ENCODE peak calls at places on chromosomes 3 and 15, in six cellular contexts. O is neural progenitor cell, T is breast epithelium, S is sigmoid colon, G is upper lobe of left lung, P is HepG2. V is an unnamed sample.

GRCh38 chr3:172856766-172857742 is 106.5 kb downstream of the ECT2 start:
- DNase-seq in O (no peak), T (no peak), S (no peak), G (no peak), P (peak), V (no peak)

GRCh38 chr3:65689436-65689835 is 349.3 kb downstream of the MAGI1 start:
- DNase-seq in O (no peak), T (no peak), S (no peak), G (no peak), P (no peak), V (no peak)

GRCh38 chr15:70604671-70605070 is 158.7 kb downstream of the UACA start:
- DNase-seq in O (peak), T (no peak), S (no peak), G (peak), P (peak), V (peak)

GRCh38 chr3:114362815-114363214 is 69.0 kb downstream of the TIGIT start:
- DNase-seq in O (no peak), T (no peak), S (no peak), G (no peak), P (peak), V (peak)

GRCh38 chr3:48952510-48953118 is 34.0 kb downstream of the ARIH2 start:
- DNase-seq in O (peak), T (no peak), S (no peak), G (no peak), P (peak), V (peak)

GRCh38 chr3:186694288-186695032 is 22.7 kb upstream of the KNG1 start:
- DNase-seq in O (no peak), T (no peak), S (no peak), G (no peak), P (no peak), V (no peak)

GRCh38 chr3:156543043-156543555 is 11.8 kb downstream of the SSR3 start:
- DNase-seq in O (no peak), T (no peak), S (no peak), G (no peak), P (no peak), V (no peak)

GRCh38 chr15:35671197-35671596 is 125.2 kb upstream of the DPH6 start:
- DNase-seq in O (no peak), T (no peak), S (no peak), G (no peak), P (no peak), V (peak)

GRCh38 chr3:189961525-189962161 is 159.1 kb downstream of the P3H2 start:
- DNase-seq in O (peak), T (peak), S (peak), G (no peak), P (peak), V (peak)

GRCh38 chr15:70100495-70101331 is 3.0 kb upstream of the TLE3 start:
- DNase-seq in O (peak), T (no peak), S (peak), G (peak), P (peak), V (peak)

GRCh38 chr3:77563012-77563411 is 523.1 kb downstream of the ROBO2 start:
- DNase-seq in O (no peak), T (no peak), S (no peak), G (no peak), P (no peak), V (no peak)

GRCh38 chr3:54093849-54094248 is 28.5 kb upstream of the CACNA2D3 start:
- DNase-seq in O (no peak), T (no peak), S (no peak), G (no peak), P (no peak), V (no peak)

GRCh38 chr3:153210660-153211059 is 48.6 kb downstream of the RAP2B start:
- DNase-seq in O (peak), T (no peak), S (no peak), G (no peak), P (no peak), V (no peak)

GRCh38 chr15:74616020-74616939 is 644 bp downstream of the CLK3 start:
- DNase-seq in O (peak), T (peak), S (peak), G (peak), P (peak), V (peak)

GRCh38 chr3:122934251-122934650 is 93.3 kb downstream of the SEMA5B start:
- DNase-seq in O (no peak), T (no peak), S (no peak), G (no peak), P (no peak), V (no peak)

GRCh38 chr15:73370151-73370550 is 1.4 kb upstream of the HCN4 start:
- DNase-seq in O (peak), T (no peak), S (no peak), G (no peak), P (no peak), V (peak)

GRCh38 chr3:14921811-14922705 is 25.3 kb upstream of the NR2C2 start:
- DNase-seq in O (no peak), T (no peak), S (no peak), G (no peak), P (no peak), V (no peak)

GRCh38 chr3:146384786-146385185 is 84.6 kb downstream of the PLSCR2 start:
- DNase-seq in O (no peak), T (no peak), S (no peak), G (no peak), P (no peak), V (no peak)

GRCh38 chr15:39135989-39136388 is 444.9 kb upstream of the THBS1 start:
- DNase-seq in O (no peak), T (no peak), S (no peak), G (no peak), P (no peak), V (peak)

GRCh38 chr3:130894130-130894872 is 417 bp downstream of the ATP2C1 start:
- DNase-seq in O (peak), T (no peak), S (peak), G (peak), P (peak), V (peak)

GRCh38 chr15:76346666-76347506 is 10.3 kb downstream of the ISL2 start:
- DNase-seq in O (peak), T (no peak), S (peak), G (peak), P (no peak), V (no peak)

GRCh38 chr15:78790027-78790426 is 21.2 kb downstream of the ADAMTS7 start:
- DNase-seq in O (no peak), T (no peak), S (no peak), G (no peak), P (no peak), V (no peak)

GRCh38 chr15:39582286-39582976 is 1.6 kb downstream of the THBS1 start:
- DNase-seq in O (no peak), T (no peak), S (peak), G (peak), P (no peak), V (peak)

GRCh38 chr3:29397406-29397805 is 116.5 kb downstream of the RBMS3 start:
- DNase-seq in O (no peak), T (no peak), S (no peak), G (no peak), P (no peak), V (no peak)

GRCh38 chr3:122322095-122323075 is 2.7 kb upstream of the CSTA start:
- DNase-seq in O (no peak), T (no peak), S (no peak), G (no peak), P (no peak), V (no peak)

GRCh38 chr3:105688821-105689220 is 180.0 kb downstream of the CBLB start:
- DNase-seq in O (no peak), T (no peak), S (no peak), G (no peak), P (peak), V (peak)

GRCh38 chr3:71565976-71566375 is 17.6 kb downstream of the FOXP1 start:
- DNase-seq in O (no peak), T (no peak), S (no peak), G (no peak), P (no peak), V (no peak)
- TF ChIP-seq CTCF in O (no peak), T (no peak), S (no peak), G (no peak), P (no peak), V (no peak)

GRCh38 chr15:60840703-60841411 is 361.9 kb upstream of the ICE2 start:
- DNase-seq in O (peak), T (no peak), S (no peak), G (peak), P (no peak), V (no peak)
- H3K4me3 ChIP-seq in O (no peak), T (no peak), S (no peak), G (no peak), P (no peak), V (no peak)

DNA sequence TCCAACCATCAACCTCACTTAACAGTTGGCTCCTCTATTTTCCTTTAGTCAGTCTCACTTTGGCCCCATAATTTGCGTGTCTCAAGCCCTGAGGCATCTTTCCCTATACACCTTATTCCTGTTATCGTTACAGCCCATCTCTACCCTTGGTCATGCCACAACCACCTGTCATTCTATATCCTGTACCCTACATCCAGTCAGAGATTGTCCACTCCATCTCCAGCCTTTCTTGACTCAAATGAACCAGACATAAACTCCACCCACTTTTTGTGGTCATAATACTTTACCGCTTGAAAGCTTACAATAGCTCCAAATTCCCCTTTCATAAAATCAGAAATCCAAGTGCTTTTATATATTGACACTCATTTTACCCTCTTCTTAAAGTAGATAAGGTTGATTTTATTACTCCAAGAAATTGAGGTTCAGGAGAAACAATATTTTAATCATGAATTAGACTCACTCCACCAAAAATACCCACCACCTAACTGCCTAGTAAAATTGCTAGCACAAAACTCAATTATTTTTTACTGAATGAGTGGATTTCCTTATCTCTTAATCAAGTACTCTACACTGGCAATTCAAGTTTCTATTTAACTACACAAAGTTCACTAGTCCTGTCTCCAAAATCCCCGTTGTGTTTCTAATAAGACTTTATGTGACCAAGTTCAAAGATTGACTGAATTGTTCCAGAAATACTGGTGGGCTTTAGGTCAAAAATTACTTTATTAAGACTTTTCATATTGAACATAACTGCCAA is 9.1 kb downstream of the CCR4 start:
- DNase-seq in O (no peak), T (no peak), S (no peak), G (no peak), P (no peak), V (no peak)
- TF ChIP-seq CTCF in O (no peak), T (no peak), S (no peak), G (no peak), P (no peak), V (no peak)

DNA sequence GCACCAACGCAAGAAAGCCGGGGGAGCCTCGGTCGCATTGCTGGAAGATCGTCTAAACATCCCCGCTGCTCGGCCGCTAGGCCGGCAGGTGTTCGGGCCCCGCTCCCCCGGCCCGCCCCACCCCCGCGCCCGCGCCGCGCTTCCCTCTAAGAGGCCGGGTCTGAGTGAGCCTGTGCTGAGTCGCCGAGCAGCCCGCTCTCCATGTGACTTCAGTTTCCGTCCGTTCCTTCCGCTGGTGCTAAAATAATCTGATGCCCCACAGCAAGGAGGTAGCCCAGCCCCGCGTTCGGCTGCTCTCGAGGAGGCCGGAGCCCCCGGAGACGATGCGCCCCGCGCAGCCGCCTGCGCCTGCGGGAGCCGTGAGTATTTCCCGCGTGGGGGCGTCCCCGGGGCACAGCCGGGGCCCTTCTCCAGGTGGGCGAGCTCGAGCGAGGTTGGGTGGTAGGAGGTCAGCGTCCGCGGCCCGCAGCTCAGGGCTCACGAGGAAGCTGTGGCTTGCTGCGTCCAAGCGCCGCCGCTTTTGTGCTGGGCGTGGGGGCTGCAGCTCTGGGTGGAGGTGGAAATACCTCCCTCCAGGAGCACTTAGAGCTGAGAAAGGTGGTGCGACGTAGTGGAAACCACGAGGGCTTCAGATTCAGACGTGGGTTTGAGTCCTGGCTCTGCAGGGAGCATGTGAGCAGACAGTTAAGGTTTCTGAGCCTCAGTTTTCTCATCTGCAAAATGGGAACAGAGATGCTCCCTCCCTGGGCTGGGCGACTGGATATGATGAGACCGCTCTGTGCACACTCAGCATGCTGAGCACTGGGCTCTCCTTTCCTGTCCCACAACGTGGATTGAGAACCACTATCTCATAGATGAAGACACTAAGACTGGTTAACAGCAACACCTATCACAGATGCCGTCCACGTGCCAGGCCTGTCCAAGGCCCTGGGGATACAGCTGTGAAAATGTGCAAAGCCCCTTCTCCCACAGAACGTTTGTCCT is at the start of gene NRROS:
- DNase-seq in O (peak), T (no peak), S (peak), G (peak), P (no peak), V (peak)
- H3K4me3 ChIP-seq in O (peak), T (peak), S (peak), G (peak), P (peak), V (peak)

DNA sequence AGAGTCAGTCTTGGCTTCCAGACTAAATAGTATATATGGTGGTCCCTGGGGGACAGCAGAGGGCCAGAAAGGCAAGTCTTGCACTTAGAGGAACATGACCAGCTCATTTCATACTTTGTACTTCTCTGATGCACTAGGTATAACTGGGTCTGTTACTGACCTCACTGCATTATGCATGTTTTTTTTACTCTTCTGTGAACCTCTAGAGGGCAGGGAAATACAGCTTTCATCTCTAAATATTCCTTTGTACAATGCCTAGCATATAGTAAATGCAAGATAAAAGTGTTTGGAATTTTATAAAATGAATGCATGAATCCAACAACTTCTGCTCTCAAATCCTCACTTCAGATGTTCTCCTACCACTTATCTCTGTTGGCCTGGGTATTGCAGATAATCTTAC is 23.4 kb upstream of the ARL14 start:
- DNase-seq in O (no peak), T (no peak), S (no peak), G (no peak), P (no peak), V (no peak)
- TF ChIP-seq CTCF in O (no peak), T (no peak), S (no peak), G (no peak), P (no peak), V (peak)

DNA sequence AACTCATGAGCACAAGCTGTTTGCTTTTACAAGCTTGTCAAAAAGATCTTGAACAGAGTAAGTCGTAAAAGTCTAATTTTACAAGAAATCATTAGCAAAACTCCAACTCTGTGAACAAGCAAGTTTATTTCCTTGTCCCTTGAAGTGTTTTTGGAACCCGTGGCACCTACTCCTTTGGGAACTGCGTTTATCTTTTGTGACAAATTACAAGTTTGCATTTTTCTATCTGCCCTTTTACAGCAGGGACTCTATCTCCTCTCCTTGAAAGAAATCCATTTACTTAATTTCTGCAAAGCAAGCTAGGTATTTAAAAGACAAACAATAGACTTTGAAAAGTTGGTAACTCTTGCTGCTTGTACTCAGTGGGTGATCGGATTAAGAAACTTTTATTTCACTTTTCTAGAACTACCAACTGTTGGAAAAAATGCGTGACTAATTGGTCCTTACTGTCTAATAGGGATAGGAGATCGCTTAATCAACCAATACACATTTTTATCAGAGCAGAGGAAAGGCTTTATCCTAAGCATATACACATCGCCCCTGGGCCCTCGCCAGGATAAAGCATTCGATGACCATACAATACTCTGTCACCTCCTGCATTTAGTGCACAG is 1.9 kb downstream of the PRTG start:
- DNase-seq in O (peak), T (no peak), S (no peak), G (no peak), P (no peak), V (peak)
- H3K4me3 ChIP-seq in O (peak), T (no peak), S (peak), G (peak), P (peak), V (peak)

GRCh38 chr15:42800731-42801474 is 64.0 kb upstream of the CDAN1 start:
- DNase-seq in O (peak), T (no peak), S (no peak), G (peak), P (peak), V (no peak)
- TF ChIP-seq CTCF in O (peak), T (no peak), S (no peak), G (no peak), P (peak), V (peak)

DNA sequence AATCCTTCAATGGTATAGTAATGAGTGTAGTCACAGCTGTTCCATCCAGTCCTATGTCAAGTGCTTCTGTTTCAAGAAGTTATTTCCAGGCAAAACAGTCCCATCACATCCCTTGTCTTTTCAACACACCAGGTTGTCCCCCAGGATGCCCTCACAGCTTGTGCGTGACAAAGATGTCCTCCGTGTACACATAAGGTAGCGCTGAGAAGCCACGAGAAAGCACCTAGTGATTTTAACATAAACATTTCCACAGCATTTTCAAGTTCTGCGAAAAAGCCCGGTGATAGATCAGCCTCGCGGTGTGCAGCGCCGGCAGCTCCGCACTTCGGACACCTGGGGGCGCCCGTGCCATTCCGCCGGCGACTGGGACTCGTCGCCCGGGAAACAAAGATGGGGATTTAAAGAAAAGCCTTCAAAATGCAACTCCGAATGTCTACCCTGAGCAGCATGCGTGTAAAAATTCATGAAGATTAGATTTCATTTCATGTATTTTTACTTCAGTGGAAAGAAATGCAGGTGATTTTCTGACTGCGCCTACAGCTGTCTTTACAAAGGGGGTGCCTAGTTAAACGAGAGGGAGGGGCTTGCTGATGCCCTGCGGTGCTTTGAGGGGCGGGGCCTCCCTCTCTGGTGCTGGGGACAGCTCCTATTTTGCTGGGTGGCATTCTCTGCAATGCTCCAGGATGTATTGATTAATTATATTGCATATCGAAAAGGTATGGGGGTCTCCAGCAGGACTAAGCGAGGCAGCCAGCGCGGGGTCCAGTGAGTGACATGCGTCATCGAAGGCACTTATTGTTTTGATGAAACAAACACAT is 49.9 kb downstream of the KY start:
- DNase-seq in O (peak), T (no peak), S (no peak), G (peak), P (peak), V (peak)
- H3K4me3 ChIP-seq in O (peak), T (no peak), S (no peak), G (no peak), P (no peak), V (no peak)

DNA sequence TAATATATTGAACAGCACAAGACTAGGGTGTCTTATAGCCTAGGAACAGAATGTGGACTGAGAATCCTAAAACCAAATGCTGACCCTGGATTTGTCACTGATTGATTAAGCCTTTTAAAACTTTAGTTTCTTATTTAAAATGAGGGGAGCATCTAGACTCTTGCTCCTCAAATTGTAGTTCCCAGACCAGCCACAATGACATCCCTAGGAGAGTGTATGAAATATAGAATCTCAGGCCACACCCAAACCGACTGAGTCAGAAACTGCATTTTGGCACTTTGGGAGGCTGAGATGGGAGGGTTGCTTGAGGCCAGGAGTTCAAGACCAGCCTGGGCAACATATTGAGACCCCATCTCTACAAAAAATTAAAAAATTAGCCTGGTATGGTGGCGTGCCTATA is 287.8 kb upstream of the UMPS start:
- DNase-seq in O (no peak), T (no peak), S (no peak), G (no peak), P (no peak), V (no peak)
- TF ChIP-seq CTCF in O (no peak), T (no peak), S (no peak), G (no peak), P (no peak), V (peak)

GRCh38 chr3:33716227-33716626 is 1.8 kb downstream of the CLASP2 start:
- DNase-seq in O (no peak), T (no peak), S (no peak), G (no peak), P (no peak), V (no peak)
- H3K4me3 ChIP-seq in O (peak), T (peak), S (peak), G (peak), P (peak), V (peak)

V was measured in choroid plexus epithelial cell.